ENCODE peak calls at places on chromosomes 13 and 19, in six cellular contexts. E is CD8-positive, alpha-beta T cell; X is HCT116; F is tibial artery; C is Peyer's patch; V is kidney. H is an unnamed sample.
A peak's percentile ranks its signal among the peaks of the same experiment; 100 is the strongest.

GRCh38 chr19:46759817-46760333 is 13.6 kb upstream of the STRN4 start:
- DNase-seq in E (no peak), X (no peak), F (peak; percentile 54), C (no peak), V (no peak), H (no peak)

GRCh38 chr13:76879211-76879875 is 6.9 kb downstream of the KCTD12 start:
- DNase-seq in E (peak; percentile 48), X (no peak), F (peak; percentile 84), C (peak; percentile 58), V (peak; percentile 81), H (peak; percentile 78)

GRCh38 chr19:49492573-49493411 is 3.4 kb upstream of the RPS11 start:
- DNase-seq in E (no peak), X (no peak), F (no peak), C (no peak), V (no peak), H (no peak)

GRCh38 chr19:11499327-11499726 is 6.3 kb downstream of the ZNF653 start:
- DNase-seq in E (no peak), X (no peak), F (no peak), C (no peak), V (no peak), H (no peak)

GRCh38 chr19:7652061-7652641 is 15.2 kb downstream of the STXBP2 start:
- DNase-seq in E (peak; percentile 87), X (peak; percentile 74), F (peak; percentile 67), C (peak; percentile 74), V (peak; percentile 86), H (peak; percentile 92)

GRCh38 chr19:38831142-38831605 is 420 bp downstream of the ECH1 start:
- DNase-seq in E (no peak), X (no peak), F (peak; percentile 46), C (peak; percentile 54), V (peak; percentile 90), H (peak; percentile 74)

GRCh38 chr19:660793-661426 is 2.1 kb downstream of the RNF126 start:
- DNase-seq in E (no peak), X (no peak), F (no peak), C (peak; percentile 42), V (no peak), H (no peak)

GRCh38 chr13:31867709-31868108 is 128.4 kb downstream of the RXFP2 start:
- DNase-seq in E (no peak), X (no peak), F (no peak), C (no peak), V (no peak), H (no peak)

GRCh38 chr19:10112895-10113591 is 1.6 kb downstream of the P2RY11 start:
- DNase-seq in E (no peak), X (no peak), F (no peak), C (peak; percentile 75), V (peak; percentile 80), H (peak; percentile 52)

DNA sequence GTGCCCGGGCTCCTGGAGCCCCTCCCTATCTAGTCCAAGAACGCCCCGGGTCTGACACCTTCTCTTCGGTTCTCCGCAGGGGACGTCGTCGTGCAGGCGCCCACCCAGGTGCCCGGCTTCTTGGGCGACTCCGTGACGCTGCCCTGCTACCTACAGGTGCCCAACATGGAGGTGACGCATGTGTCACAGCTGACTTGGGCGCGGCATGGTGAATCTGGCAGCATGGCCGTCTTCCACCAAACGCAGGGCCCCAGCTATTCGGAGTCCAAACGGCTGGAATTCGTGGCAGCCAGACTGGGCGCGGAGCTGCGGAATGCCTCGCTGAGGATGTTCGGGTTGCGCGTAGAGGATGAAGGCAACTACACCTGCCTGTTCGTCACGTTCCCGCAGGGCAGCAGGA is 3.4 kb downstream of the PVR start:
- DNase-seq in E (no peak), X (no peak), F (no peak), C (no peak), V (no peak), H (peak; percentile 69)
- H3K4me3 ChIP-seq in E (no peak overlapping the region), X (no peak overlapping the region), F (peak overlapping the region; percentile 7), C (no peak overlapping the region), V (no peak overlapping the region), H (no peak overlapping the region)

GRCh38 chr13:59744747-59745394 is 418.9 kb downstream of the DIAPH3 start:
- DNase-seq in E (no peak), X (no peak), F (no peak), C (no peak), V (no peak), H (no peak)

GRCh38 chr13:59747529-59747928 is 416.2 kb downstream of the DIAPH3 start:
- DNase-seq in E (no peak), X (peak; percentile 3), F (no peak), C (no peak), V (no peak), H (no peak)

GRCh38 chr13:59743195-59743594 is 420.5 kb downstream of the DIAPH3 start:
- DNase-seq in E (no peak), X (no peak), F (no peak), C (no peak), V (no peak), H (no peak)

GRCh38 chr13:59745395-59745788 is 418.3 kb downstream of the DIAPH3 start:
- DNase-seq in E (no peak), X (no peak), F (no peak), C (no peak), V (no peak), H (no peak)

DNA sequence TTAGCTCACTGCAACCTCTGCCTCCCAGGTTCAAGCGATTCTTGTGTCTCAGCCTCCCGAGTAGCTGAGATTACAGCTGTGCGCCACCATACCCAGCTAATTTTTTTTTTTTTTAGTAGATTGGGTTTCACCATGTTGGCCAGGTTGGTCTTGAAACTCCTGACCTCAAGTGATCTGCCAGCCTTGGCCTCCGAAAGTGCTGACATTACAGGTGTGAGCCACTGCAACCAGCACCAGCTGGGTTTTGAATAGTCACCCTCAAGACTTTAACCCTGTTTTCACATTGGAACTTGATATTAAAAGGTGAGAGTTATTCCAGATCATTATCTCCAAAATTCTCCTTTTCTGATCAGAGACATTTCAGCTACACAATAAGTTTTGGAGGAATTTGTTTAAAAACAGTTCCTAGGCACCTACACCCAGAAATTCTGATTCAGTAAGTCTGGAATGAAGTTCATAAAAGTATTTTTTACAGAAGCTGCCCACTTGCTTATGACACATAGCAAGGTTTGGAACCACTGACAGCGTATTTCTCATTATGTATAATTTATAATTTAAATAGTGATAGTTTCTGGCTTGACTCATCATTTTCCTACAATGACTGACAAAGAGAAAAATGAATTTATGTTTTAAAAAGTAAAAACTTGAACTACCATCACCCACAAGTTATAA is 417.3 kb downstream of the DIAPH3 start:
- DNase-seq in E (no peak), X (no peak), F (no peak), C (no peak), V (no peak), H (no peak)
- H3K27ac ChIP-seq in E (no peak overlapping the region), X (no peak overlapping the region), F (no peak overlapping the region), C (no peak overlapping the region), V (no peak overlapping the region), H (no peak overlapping the region)

GRCh38 chr19:17075035-17075859 is at the start of the genes HAUS8 and MYO9B:
- DNase-seq in E (peak; percentile 99), X (peak; percentile 98), F (peak; percentile 99), C (peak; percentile 99), V (peak; percentile 100), H (peak; percentile 100)

GRCh38 chr19:17078038-17078919 is 2.7 kb downstream of the MYO9B start:
- DNase-seq in E (no peak), X (no peak), F (no peak), C (no peak), V (no peak), H (no peak)

GRCh38 chr19:17077447-17078028 is 2.0 kb downstream of the MYO9B start:
- DNase-seq in E (no peak), X (no peak), F (no peak), C (no peak), V (no peak), H (peak; percentile 12)

GRCh38 chr19:17075860-17076538 is 422 bp downstream of the MYO9B start:
- DNase-seq in E (peak; percentile 35), X (no peak), F (peak; percentile 49), C (peak; percentile 61), V (peak; percentile 89), H (peak; percentile 76)

DNA sequence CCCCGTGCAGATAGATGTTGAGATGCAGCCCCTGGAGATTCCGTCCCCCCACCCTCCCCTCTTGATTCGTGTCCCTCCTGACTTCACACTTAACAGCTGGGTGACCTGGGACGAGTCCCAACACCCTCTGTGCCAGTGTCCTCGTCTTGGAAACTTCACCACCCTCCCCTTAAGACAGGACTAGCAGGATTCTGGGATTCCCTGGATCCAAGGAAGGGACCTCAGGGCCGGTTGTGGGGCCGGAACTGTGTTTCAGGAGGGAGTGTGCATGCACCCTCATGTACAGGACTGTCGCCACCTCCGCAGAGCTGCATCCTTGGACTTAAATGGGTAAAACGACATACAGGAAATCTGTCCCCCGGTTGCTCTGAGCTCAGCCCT is 952 bp downstream of the MYO9B start:
- DNase-seq in E (peak; percentile 26), X (no peak), F (no peak), C (no peak), V (no peak), H (no peak)
- H3K4me1 ChIP-seq in E (peaks cover 54% of the 10 kb centered on the region), X (peaks cover 18% of the 10 kb centered on the region), F (peaks cover 59% of the 10 kb centered on the region), C (peaks cover 17% of the 10 kb centered on the region), V (peaks cover 14% of the 10 kb centered on the region), H (peaks cover 15% of the 10 kb centered on the region)

GRCh38 chr13:67366533-67366932 is 136.4 kb upstream of the PCDH9 start:
- DNase-seq in E (no peak), X (peak; percentile 1), F (no peak), C (no peak), V (no peak), H (no peak)
- H3K4me3 ChIP-seq in E (no peak overlapping the region), X (no peak overlapping the region), F (no peak overlapping the region), C (no peak overlapping the region), V (no peak overlapping the region), H (no peak overlapping the region)

H was measured in right cardiac atrium.